ENCODE peak calls at places on chromosome 15, in nine cellular contexts. F is hepatocyte, K is neural progenitor cell, T is MM.1S, M is GM23248, Y is HCT116, I is SK-N-SH, S is OCI-LY7, W is PC-3. Z is an unnamed sample.

GRCh38 chr15:83928392-83928734 is 274.4 kb downstream of the ADAMTSL3 start:
- DNase-seq in W (no peak), K (no peak), S (peak; percentile 2), T (peak; percentile 86), Y (no peak), F (no peak), I (no peak), M (no peak), Z (no peak)

GRCh38 chr15:76235186-76235826 is 76.0 kb downstream of the ETFA start:
- DNase-seq in K (peak; percentile 33), F (peak; percentile 34), T (peak; percentile 50), M (peak; percentile 60), W (peak; percentile 73), I (peak; percentile 38), Y (peak; percentile 19), S (peak; percentile 58), Z (peak; percentile 67)

GRCh38 chr15:25775317-25775912 is 87.7 kb downstream of the ATP10A start:
- DNase-seq in T (no peak), M (peak; percentile 96), I (no peak), F (peak; percentile 34), W (peak; percentile 66), Y (no peak), S (peak; percentile 26), K (peak; percentile 60), Z (no peak)

GRCh38 chr15:61879219-61879618 is 181.0 kb downstream of the VPS13C start:
- DNase-seq in K (no peak), I (no peak), M (no peak), Y (no peak), S (no peak), T (no peak), W (peak; percentile 95), F (peak; percentile 13), Z (no peak)

GRCh38 chr15:98005659-98006058 is 45.2 kb downstream of the ARRDC4 start:
- DNase-seq in I (no peak), F (no peak), Y (no peak), M (no peak), S (no peak), W (no peak), T (no peak), K (no peak), Z (no peak)

GRCh38 chr15:42727740-42728355 is 9.1 kb downstream of the CDAN1 start:
- DNase-seq in K (no peak), Y (no peak), I (peak; percentile 43), M (no peak), T (no peak), W (no peak), S (no peak), F (peak; percentile 23), Z (no peak)

GRCh38 chr15:76398301-76398700 is 61.7 kb downstream of the ISL2 start:
- DNase-seq in F (no peak), M (no peak), W (no peak), T (no peak), K (no peak), S (no peak), I (no peak), Y (no peak), Z (no peak)

GRCh38 chr15:83443076-83443847 is 3.9 kb upstream of the SH3GL3 start:
- DNase-seq in Y (no peak), S (no peak), M (no peak), K (no peak), W (no peak), F (no peak), I (no peak), T (no peak), Z (no peak)

GRCh38 chr15:57306305-57306943 is 69.9 kb upstream of the CGNL1 start:
- DNase-seq in S (peak; percentile 81), T (peak; percentile 71), I (peak; percentile 95), F (peak; percentile 90), W (peak; percentile 66), Y (peak; percentile 13), K (peak; percentile 91), M (peak; percentile 86), Z (peak; percentile 96)

GRCh38 chr15:99845009-99845408 is 111.8 kb upstream of the LYSMD4 start:
- DNase-seq in W (no peak), I (no peak), T (no peak), S (no peak), Y (no peak), K (no peak), F (no peak), M (peak; percentile 7), Z (no peak)

GRCh38 chr15:28888900-28889299 is 3.1 kb downstream of the APBA2 start:
- DNase-seq in M (no peak), W (no peak), F (no peak), S (no peak), T (no peak), I (no peak), Y (no peak), K (no peak), Z (no peak)

GRCh38 chr15:29695486-29696167 is 126.6 kb downstream of the TJP1 start:
- DNase-seq in T (peak; percentile 11), F (no peak), W (peak; percentile 34), I (no peak), S (peak; percentile 44), Y (no peak), M (no peak), K (peak; percentile 49), Z (peak; percentile 48)

GRCh38 chr15:67098768-67099282 is 33.4 kb downstream of the SMAD3 start:
- DNase-seq in S (no peak), K (no peak), Y (no peak), W (no peak), F (peak; percentile 60), T (no peak), I (no peak), M (peak; percentile 75), Z (no peak)

GRCh38 chr15:60002528-60003218 is 1.4 kb upstream of the FOXB1 start:
- DNase-seq in I (peak; percentile 5), F (no peak), S (no peak), M (no peak), W (no peak), T (no peak), K (no peak), Y (no peak), Z (peak; percentile 45)

DNA sequence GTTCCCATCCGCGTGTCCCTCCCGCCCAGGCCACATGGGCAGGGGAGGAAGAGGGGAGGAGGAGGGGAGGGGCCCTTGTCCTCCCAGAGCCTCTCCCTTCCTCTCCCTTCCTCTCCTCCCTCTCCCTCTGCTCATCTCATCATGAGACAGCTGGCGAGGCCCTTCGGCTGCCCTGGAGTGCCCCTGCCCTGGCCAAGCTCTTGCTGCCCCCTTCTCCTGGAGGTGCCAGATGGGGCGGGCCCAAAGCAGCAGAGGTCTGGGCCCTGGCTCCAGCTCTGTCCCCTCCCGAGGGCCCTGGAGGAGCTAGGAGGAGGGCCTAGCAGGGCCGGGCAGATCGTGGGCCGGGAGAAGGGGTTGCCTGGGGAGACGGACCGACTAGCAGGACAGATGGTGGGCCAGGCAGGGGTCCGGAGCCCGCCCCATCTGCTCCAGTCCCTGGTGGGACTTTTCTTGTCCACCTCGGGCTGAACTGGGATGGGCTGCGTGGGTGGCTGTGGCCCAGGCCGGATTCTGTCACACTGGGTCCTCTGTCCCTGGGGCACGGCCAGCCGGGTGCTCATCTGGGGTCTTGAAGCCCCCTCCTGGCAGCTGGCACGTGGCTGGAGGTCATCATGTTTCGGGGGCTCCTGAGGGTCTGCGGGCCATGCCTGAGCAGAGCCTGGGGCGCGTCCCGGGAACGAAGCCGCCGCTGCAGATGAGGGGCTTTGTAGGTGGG is 183.4 kb downstream of the GOLGA6L6 start:
- DNase-seq in I (no peak), W (no peak), Y (no peak), T (no peak), K (no peak), F (peak; percentile 42), M (no peak), S (no peak), Z (no peak)
- TF ChIP-seq EZH2phosphoT487 in I (no peak), W (no peak), Y (no peak), T (no peak), K (no peak), F (no peak), M (no peak), S (no peak), Z (no peak)

GRCh38 chr15:70643783-70644125 is 119.6 kb downstream of the UACA start:
- DNase-seq in W (peak; percentile 79), F (no peak), S (no peak), M (peak; percentile 44), I (no peak), Y (peak; percentile 19), K (no peak), T (no peak), Z (no peak)
- TF ChIP-seq EZH2phosphoT487 in W (no peak), F (no peak), S (no peak), M (no peak), I (no peak), Y (no peak), K (no peak), T (no peak), Z (no peak)

DNA sequence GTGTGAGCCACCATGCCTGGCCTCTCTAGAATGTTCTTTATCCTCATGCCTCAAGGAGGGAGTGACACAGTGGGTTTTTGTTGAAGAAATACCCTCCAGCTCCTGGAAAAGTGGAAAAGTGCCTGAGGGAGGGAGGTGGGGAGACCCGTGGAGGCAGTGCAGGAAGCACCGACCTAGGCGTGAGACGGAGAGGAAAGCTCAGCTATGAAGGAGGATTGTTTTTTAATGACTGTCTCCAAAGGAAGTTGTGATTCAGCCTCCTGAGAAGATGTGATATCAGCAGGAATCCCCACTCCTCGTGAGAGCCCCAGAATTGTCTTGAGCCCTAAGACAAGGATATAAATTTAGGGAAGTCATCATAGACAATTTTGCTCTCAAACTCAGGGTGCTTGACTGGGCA is 21.7 kb downstream of the RPLP1 start:
- DNase-seq in K (no peak), T (no peak), Y (no peak), W (no peak), M (peak; percentile 83), S (no peak), F (no peak), I (no peak), Z (no peak)
- TF ChIP-seq EZH2phosphoT487 in K (no peak), T (no peak), Y (no peak), W (no peak), M (no peak), S (no peak), F (no peak), I (no peak), Z (no peak)

GRCh38 chr15:81466741-81467140 is 92.7 kb upstream of the TMC3 start:
- DNase-seq in F (no peak), W (no peak), Y (no peak), K (no peak), S (no peak), M (no peak), I (no peak), T (peak; percentile 76), Z (no peak)

GRCh38 chr15:81473946-81474345 is 99.9 kb upstream of the TMC3 start:
- DNase-seq in K (no peak), T (no peak), F (no peak), M (no peak), Y (no peak), I (no peak), S (no peak), W (no peak), Z (no peak)

GRCh38 chr15:81473177-81473576 is 99.2 kb upstream of the TMC3 start:
- DNase-seq in W (no peak), T (no peak), K (no peak), Y (no peak), F (no peak), M (no peak), S (no peak), I (no peak), Z (no peak)

DNA sequence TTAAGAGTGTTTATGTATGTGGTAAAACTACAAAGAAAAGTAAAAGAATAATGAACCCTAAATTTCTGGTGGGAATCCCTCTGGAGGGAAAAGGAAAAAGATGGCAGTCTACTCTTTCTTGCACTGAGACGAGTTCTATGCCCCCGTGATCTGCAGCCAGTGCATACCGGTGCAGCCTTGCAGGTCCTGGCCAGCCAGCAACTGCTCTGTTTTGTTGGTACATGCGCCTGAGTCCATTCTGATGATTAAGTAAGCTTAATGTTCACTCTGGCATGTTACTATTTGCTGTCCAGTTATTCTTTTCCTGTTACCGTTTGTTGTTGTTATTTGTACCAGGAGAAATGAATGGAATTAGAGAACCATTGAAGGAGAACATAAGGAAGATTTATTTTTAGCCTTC is 95.1 kb upstream of the TMC3 start:
- DNase-seq in T (no peak), I (no peak), W (no peak), M (no peak), S (no peak), K (no peak), Y (no peak), F (no peak), Z (no peak)
- TF ChIP-seq EZH2phosphoT487 in T (no peak), I (no peak), W (no peak), M (no peak), S (no peak), K (no peak), Y (no peak), F (no peak), Z (no peak)